ENCODE peak calls at places on chromosome 15, in four cellular contexts. One of them, this sample, is unnamed.

GRCh38 chr15:29570931-29571727 is 251.1 kb downstream of the TJP1 start:
- DNase-seq in esophagus squamous epithelium: no peak
- DNase-seq in ovary: peak; percentile 20
- DNase-seq in psoas muscle: no peak
- DNase-seq in this sample: peak; percentile 67

GRCh38 chr15:100169615-100170279 is 172.0 kb downstream of the ADAMTS17 start:
- DNase-seq in esophagus squamous epithelium: no peak
- DNase-seq in ovary: no peak
- DNase-seq in psoas muscle: no peak
- DNase-seq in this sample: no peak

GRCh38 chr15:98121957-98122356 is 161.5 kb downstream of the ARRDC4 start:
- DNase-seq in esophagus squamous epithelium: no peak
- DNase-seq in ovary: no peak
- DNase-seq in psoas muscle: no peak
- DNase-seq in this sample: no peak

GRCh38 chr15:43550527-43551363 is 33.3 kb downstream of the MAP1A start:
- DNase-seq in esophagus squamous epithelium: no peak
- DNase-seq in ovary: no peak
- DNase-seq in psoas muscle: peak; percentile 30
- DNase-seq in this sample: no peak

GRCh38 chr15:78205856-78206255 is 28.5 kb downstream of the ACSBG1 start:
- DNase-seq in esophagus squamous epithelium: no peak
- DNase-seq in ovary: no peak
- DNase-seq in psoas muscle: no peak
- DNase-seq in this sample: no peak

GRCh38 chr15:38818156-38818745 is 253.6 kb upstream of the RASGRP1 start:
- DNase-seq in esophagus squamous epithelium: no peak
- DNase-seq in ovary: no peak
- DNase-seq in psoas muscle: no peak
- DNase-seq in this sample: no peak

GRCh38 chr15:51053571-51053970 is 41.1 kb downstream of the TNFAIP8L3 start:
- DNase-seq in esophagus squamous epithelium: no peak
- DNase-seq in ovary: no peak
- DNase-seq in psoas muscle: no peak
- DNase-seq in this sample: no peak

GRCh38 chr15:65081758-65082157 is 5.2 kb downstream of the KBTBD13 start:
- DNase-seq in esophagus squamous epithelium: no peak
- DNase-seq in ovary: no peak
- DNase-seq in psoas muscle: no peak
- DNase-seq in this sample: no peak

GRCh38 chr15:31222769-31223345 is 103.8 kb upstream of the KLF13 start:
- DNase-seq in esophagus squamous epithelium: no peak
- DNase-seq in ovary: no peak
- DNase-seq in psoas muscle: no peak
- DNase-seq in this sample: no peak

GRCh38 chr15:64903331-64903950 is 8.3 kb upstream of the ANKDD1A start:
- DNase-seq in esophagus squamous epithelium: no peak
- DNase-seq in ovary: no peak
- DNase-seq in psoas muscle: no peak
- DNase-seq in this sample: no peak

GRCh38 chr15:29101491-29101890 is 168.1 kb downstream of the NSMCE3 start:
- DNase-seq in esophagus squamous epithelium: no peak
- DNase-seq in ovary: no peak
- DNase-seq in psoas muscle: no peak
- DNase-seq in this sample: no peak

GRCh38 chr15:81000144-81000625 is 538 bp upstream of the TLNRD1 start:
- DNase-seq in esophagus squamous epithelium: no peak
- DNase-seq in ovary: no peak
- DNase-seq in psoas muscle: no peak
- DNase-seq in this sample: no peak

GRCh38 chr15:99322643-99323405 is 71.5 kb downstream of the LRRC28 start:
- DNase-seq in esophagus squamous epithelium: no peak
- DNase-seq in ovary: no peak
- DNase-seq in psoas muscle: no peak
- DNase-seq in this sample: no peak

GRCh38 chr15:78934063-78935023 is 10.5 kb downstream of the CTSH start:
- DNase-seq in esophagus squamous epithelium: no peak
- DNase-seq in ovary: no peak
- DNase-seq in psoas muscle: no peak
- DNase-seq in this sample: no peak

GRCh38 chr15:61916104-61916503 is 144.1 kb downstream of the VPS13C start:
- DNase-seq in esophagus squamous epithelium: no peak
- DNase-seq in ovary: no peak
- DNase-seq in psoas muscle: no peak
- DNase-seq in this sample: no peak

GRCh38 chr15:76465728-76466127 is 129.2 kb downstream of the ISL2 start:
- DNase-seq in esophagus squamous epithelium: no peak
- DNase-seq in ovary: no peak
- DNase-seq in psoas muscle: no peak
- DNase-seq in this sample: no peak

GRCh38 chr15:84947947-84948830 is 33.5 kb upstream of the PDE8A start:
- DNase-seq in esophagus squamous epithelium: no peak
- DNase-seq in ovary: no peak
- DNase-seq in psoas muscle: peak; percentile 43
- DNase-seq in this sample: no peak

GRCh38 chr15:99435138-99435695 is 130.6 kb upstream of the MEF2A start:
- DNase-seq in esophagus squamous epithelium: no peak
- DNase-seq in ovary: peak; percentile 21
- DNase-seq in psoas muscle: no peak
- DNase-seq in this sample: peak; percentile 37

GRCh38 chr15:55267401-55268053 is 22.1 kb downstream of the RAB27A start:
- DNase-seq in esophagus squamous epithelium: no peak
- DNase-seq in ovary: no peak
- DNase-seq in psoas muscle: peak; percentile 31
- DNase-seq in this sample: no peak

GRCh38 chr15:63948436-63948835 is 97.8 kb downstream of the DAPK2 start:
- DNase-seq in esophagus squamous epithelium: no peak
- DNase-seq in ovary: no peak
- DNase-seq in psoas muscle: no peak
- DNase-seq in this sample: no peak

GRCh38 chr15:81531141-81531592 is 157.2 kb upstream of the TMC3 start:
- DNase-seq in esophagus squamous epithelium: no peak
- DNase-seq in ovary: no peak
- DNase-seq in psoas muscle: no peak
- DNase-seq in this sample: no peak

GRCh38 chr15:101131489-101132389 is 120.1 kb downstream of the CHSY1 start:
- DNase-seq in esophagus squamous epithelium: no peak
- DNase-seq in ovary: no peak
- DNase-seq in psoas muscle: no peak
- DNase-seq in this sample: no peak

GRCh38 chr15:85168642-85169173 is 187.1 kb downstream of the PDE8A start:
- DNase-seq in esophagus squamous epithelium: no peak
- DNase-seq in ovary: peak; percentile 26
- DNase-seq in psoas muscle: no peak
- DNase-seq in this sample: peak; percentile 74

GRCh38 chr15:65368646-65369045 is 9.2 kb downstream of the IGDCC3 start:
- DNase-seq in esophagus squamous epithelium: no peak
- DNase-seq in ovary: no peak
- DNase-seq in psoas muscle: no peak
- DNase-seq in this sample: no peak

GRCh38 chr15:54428596-54428995 is 450.4 kb downstream of the UNC13C start:
- DNase-seq in esophagus squamous epithelium: no peak
- DNase-seq in ovary: no peak
- DNase-seq in psoas muscle: no peak
- DNase-seq in this sample: no peak

GRCh38 chr15:74511583-74511982 is 29.4 kb upstream of the ARID3B start:
- DNase-seq in esophagus squamous epithelium: no peak
- DNase-seq in ovary: no peak
- DNase-seq in psoas muscle: no peak
- DNase-seq in this sample: no peak
- H3K4me1 ChIP-seq in esophagus squamous epithelium: no peaks in the 10 kb centered on the region
- H3K4me1 ChIP-seq in ovary: no peaks in the 10 kb centered on the region
- H3K4me1 ChIP-seq in psoas muscle: no peaks in the 10 kb centered on the region
- H3K4me1 ChIP-seq in this sample: no peaks in the 10 kb centered on the region

GRCh38 chr15:70100495-70101331 is 3.0 kb upstream of the TLE3 start:
- DNase-seq in esophagus squamous epithelium: no peak
- DNase-seq in ovary: peak; percentile 79
- DNase-seq in psoas muscle: peak; percentile 60
- DNase-seq in this sample: peak; percentile 59
- TF ChIP-seq CTCF in esophagus squamous epithelium: no peak
- TF ChIP-seq CTCF in ovary: no peak
- TF ChIP-seq CTCF in psoas muscle: peak; percentile 21
- TF ChIP-seq CTCF in this sample: peak; percentile 9

DNA sequence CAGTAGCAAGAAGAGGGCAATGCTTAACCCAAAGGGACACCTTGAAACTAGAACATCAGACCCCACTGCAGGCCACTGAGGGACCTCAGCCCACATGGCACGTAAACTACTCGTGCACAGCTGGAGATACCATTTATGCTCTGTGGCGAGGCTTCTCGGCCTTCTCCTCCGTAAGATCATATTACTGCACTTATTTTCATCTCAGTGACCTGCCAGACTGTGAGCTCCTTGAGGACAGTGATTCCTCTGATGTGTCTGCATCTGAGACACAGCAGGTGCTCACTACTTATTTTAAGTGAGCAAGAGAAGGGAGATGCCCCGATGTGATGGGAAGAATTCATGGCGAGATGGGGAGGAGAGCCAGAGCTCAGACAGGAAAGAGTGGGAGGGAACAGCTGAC is 137.6 kb downstream of the RPLP1 start:
- DNase-seq in esophagus squamous epithelium: no peak
- DNase-seq in ovary: no peak
- DNase-seq in psoas muscle: no peak
- DNase-seq in this sample: no peak
- H3K27me3 ChIP-seq in esophagus squamous epithelium: no peaks in the 10 kb centered on the region
- H3K27me3 ChIP-seq in ovary: no peaks in the 10 kb centered on the region
- H3K27me3 ChIP-seq in psoas muscle: no peaks in the 10 kb centered on the region
- H3K27me3 ChIP-seq in this sample: no peaks in the 10 kb centered on the region

DNA sequence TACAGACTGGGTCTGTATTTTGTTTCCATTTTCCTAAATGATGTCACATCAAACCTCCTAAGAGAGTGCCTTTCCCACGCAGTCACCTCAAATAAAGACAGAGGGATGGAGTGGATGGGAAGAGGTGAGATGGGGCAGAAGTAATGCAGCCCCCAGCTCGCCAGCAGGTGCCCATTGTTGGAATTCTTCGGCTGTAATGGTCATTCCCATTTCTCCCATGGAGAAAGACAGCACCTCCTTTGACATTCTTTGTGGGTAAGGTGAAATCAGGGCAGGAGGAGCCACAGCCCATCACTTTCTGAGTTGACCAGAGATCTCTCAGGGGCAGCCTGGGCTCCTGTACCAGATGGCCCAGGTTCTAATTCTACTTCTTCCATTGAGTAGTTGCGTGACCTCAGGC is 84.4 kb upstream of the NR2F2 start:
- DNase-seq in esophagus squamous epithelium: no peak
- DNase-seq in ovary: no peak
- DNase-seq in psoas muscle: no peak
- DNase-seq in this sample: no peak
- H3K4me1 ChIP-seq in esophagus squamous epithelium: peaks cover 4% of the 10 kb centered on the region
- H3K4me1 ChIP-seq in ovary: no peaks in the 10 kb centered on the region
- H3K4me1 ChIP-seq in psoas muscle: no peaks in the 10 kb centered on the region
- H3K4me1 ChIP-seq in this sample: no peaks in the 10 kb centered on the region

GRCh38 chr15:52436971-52437370 is 91.7 kb downstream of the MYO5A start:
- DNase-seq in esophagus squamous epithelium: no peak
- DNase-seq in ovary: no peak
- DNase-seq in psoas muscle: no peak
- DNase-seq in this sample: no peak
- TF ChIP-seq CTCF in esophagus squamous epithelium: no peak
- TF ChIP-seq CTCF in ovary: no peak
- TF ChIP-seq CTCF in psoas muscle: no peak
- TF ChIP-seq CTCF in this sample: no peak

DNA sequence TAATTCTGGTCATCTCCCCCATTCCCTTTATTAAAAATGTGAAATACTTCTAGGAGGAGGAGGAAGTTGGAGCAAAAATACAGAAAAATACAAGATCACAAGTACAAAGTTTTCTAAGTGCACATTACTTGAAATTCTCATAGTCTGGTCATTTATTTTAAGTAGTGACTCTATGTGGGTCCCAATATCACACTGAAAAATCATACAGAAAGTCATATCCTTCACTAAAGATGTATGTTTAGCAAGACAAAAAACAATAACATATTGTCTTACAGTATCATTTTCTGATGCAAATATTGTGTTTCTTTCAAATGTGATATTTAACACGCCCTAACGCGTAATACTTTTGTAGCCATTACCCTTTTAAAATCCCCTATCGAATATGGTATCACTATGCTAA is 2.5 kb downstream of the ALDH1A2 start:
- DNase-seq in esophagus squamous epithelium: no peak
- DNase-seq in ovary: no peak
- DNase-seq in psoas muscle: no peak
- DNase-seq in this sample: no peak
- H3K27me3 ChIP-seq in esophagus squamous epithelium: peaks cover 13% of the 10 kb centered on the region
- H3K27me3 ChIP-seq in ovary: no peaks in the 10 kb centered on the region
- H3K27me3 ChIP-seq in psoas muscle: peaks cover 65% of the 10 kb centered on the region
- H3K27me3 ChIP-seq in this sample: peaks cover 9% of the 10 kb centered on the region

DNA sequence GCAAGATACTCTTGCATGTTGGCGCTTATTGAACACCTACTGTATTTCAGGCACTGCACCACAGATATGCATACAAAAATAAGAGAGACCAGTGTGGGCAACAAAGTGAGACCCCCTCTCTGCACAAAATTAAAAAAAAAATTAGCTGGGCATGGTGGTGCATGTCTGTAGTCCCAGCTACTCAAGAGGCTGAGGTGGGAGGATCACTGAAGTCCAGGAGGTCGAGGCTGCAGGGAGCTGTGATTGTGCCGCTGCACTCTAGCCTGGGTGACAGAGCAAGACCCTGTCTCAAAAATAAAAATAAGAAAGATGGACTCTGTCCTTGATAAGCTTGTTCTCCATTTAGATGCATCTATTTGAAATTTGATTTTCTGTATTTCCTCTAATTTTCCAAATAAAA is 20.8 kb downstream of the FEM1B start:
- DNase-seq in esophagus squamous epithelium: no peak
- DNase-seq in ovary: no peak
- DNase-seq in psoas muscle: no peak
- DNase-seq in this sample: no peak
- H3K4me1 ChIP-seq in esophagus squamous epithelium: peaks cover 43% of the 10 kb centered on the region
- H3K4me1 ChIP-seq in ovary: no peaks in the 10 kb centered on the region
- H3K4me1 ChIP-seq in psoas muscle: peaks cover 45% of the 10 kb centered on the region
- H3K4me1 ChIP-seq in this sample: peaks cover 3% of the 10 kb centered on the region

DNA sequence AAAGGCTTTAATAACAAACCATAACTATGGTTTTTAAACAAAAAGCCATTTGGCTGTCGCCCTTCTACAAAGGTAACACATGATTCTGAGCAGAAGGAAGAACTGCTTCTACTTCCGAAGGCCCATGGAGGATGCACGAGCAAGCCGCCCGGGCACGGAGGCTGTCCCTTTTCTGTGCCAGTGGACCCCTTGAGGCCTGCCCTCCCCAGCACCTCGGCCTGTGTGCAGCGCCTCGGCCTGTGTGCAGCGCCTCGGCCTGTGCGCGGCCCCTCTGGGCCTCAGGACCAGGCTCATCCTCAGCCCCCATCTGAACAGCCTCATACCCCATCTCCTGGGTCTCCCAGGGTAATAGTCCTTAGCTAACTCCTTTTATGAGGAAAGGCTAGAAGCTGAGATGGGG is 329.5 kb downstream of the OCA2 start:
- DNase-seq in esophagus squamous epithelium: no peak
- DNase-seq in ovary: no peak
- DNase-seq in psoas muscle: no peak
- DNase-seq in this sample: no peak
- TF ChIP-seq CTCF in esophagus squamous epithelium: no peak
- TF ChIP-seq CTCF in ovary: no peak
- TF ChIP-seq CTCF in psoas muscle: no peak
- TF ChIP-seq CTCF in this sample: no peak